ENCODE peak calls at places on chromosomes 16 and 17, in six cellular contexts. One of them, this sample, is unnamed.

GRCh38 chr17:1720856-1721386 is 3.6 kb upstream of the WDR81 start:
- DNase-seq in left ventricle myocardium inferior: no peak
- DNase-seq in NCI-H2171 treated with DMSO at 0.1 percent for 48 hours: peak; percentile 87
- DNase-seq in RWPE1: no peak
- DNase-seq in activated gamma-delta T cell treated with anti-CD3 and anti-CD28 coated beads, Interleukin-2, amount 50 U/mL, for 16 hours: peak; percentile 53
- DNase-seq in hippocampal formation: peak; percentile 16
- DNase-seq in this sample: peak; percentile 68

GRCh38 chr16:75491876-75492275 is 3.4 kb downstream of the CHST6 start:
- DNase-seq in RWPE1: peak; percentile 43
- DNase-seq in left ventricle myocardium inferior: no peak
- DNase-seq in activated gamma-delta T cell treated with anti-CD3 and anti-CD28 coated beads, Interleukin-2, amount 50 U/mL, for 16 hours: no peak
- DNase-seq in hippocampal formation: peak; percentile 81
- DNase-seq in NCI-H2171 treated with DMSO at 0.1 percent for 48 hours: peak; percentile 92
- DNase-seq in this sample: no peak

GRCh38 chr17:15348030-15348429 is 6.6 kb upstream of the TEKT3 start:
- DNase-seq in NCI-H2171 treated with DMSO at 0.1 percent for 48 hours: no peak
- DNase-seq in RWPE1: no peak
- DNase-seq in hippocampal formation: no peak
- DNase-seq in activated gamma-delta T cell treated with anti-CD3 and anti-CD28 coated beads, Interleukin-2, amount 50 U/mL, for 16 hours: no peak
- DNase-seq in left ventricle myocardium inferior: no peak
- DNase-seq in this sample: no peak

GRCh38 chr17:40582328-40582901 is 17.1 kb upstream of the CCR7 start:
- DNase-seq in activated gamma-delta T cell treated with anti-CD3 and anti-CD28 coated beads, Interleukin-2, amount 50 U/mL, for 16 hours: no peak
- DNase-seq in hippocampal formation: no peak
- DNase-seq in RWPE1: peak; percentile 73
- DNase-seq in NCI-H2171 treated with DMSO at 0.1 percent for 48 hours: peak; percentile 9
- DNase-seq in left ventricle myocardium inferior: peak; percentile 42
- DNase-seq in this sample: no peak

GRCh38 chr17:59607817-59608403 is 11.8 kb upstream of the CLTC start:
- DNase-seq in activated gamma-delta T cell treated with anti-CD3 and anti-CD28 coated beads, Interleukin-2, amount 50 U/mL, for 16 hours: no peak
- DNase-seq in hippocampal formation: no peak
- DNase-seq in RWPE1: no peak
- DNase-seq in left ventricle myocardium inferior: no peak
- DNase-seq in NCI-H2171 treated with DMSO at 0.1 percent for 48 hours: no peak
- DNase-seq in this sample: no peak

GRCh38 chr17:73713136-73713535 is 68.9 kb upstream of the SDK2 start:
- DNase-seq in activated gamma-delta T cell treated with anti-CD3 and anti-CD28 coated beads, Interleukin-2, amount 50 U/mL, for 16 hours: no peak
- DNase-seq in hippocampal formation: no peak
- DNase-seq in left ventricle myocardium inferior: no peak
- DNase-seq in NCI-H2171 treated with DMSO at 0.1 percent for 48 hours: no peak
- DNase-seq in RWPE1: peak; percentile 82
- DNase-seq in this sample: no peak

GRCh38 chr17:41553176-41553575 is 18.7 kb downstream of the KRT9 start:
- DNase-seq in hippocampal formation: no peak
- DNase-seq in left ventricle myocardium inferior: no peak
- DNase-seq in NCI-H2171 treated with DMSO at 0.1 percent for 48 hours: no peak
- DNase-seq in activated gamma-delta T cell treated with anti-CD3 and anti-CD28 coated beads, Interleukin-2, amount 50 U/mL, for 16 hours: no peak
- DNase-seq in RWPE1: no peak
- DNase-seq in this sample: no peak

GRCh38 chr16:35573407-35573806 is 2114.0 kb downstream of the TP53TG3F start:
- DNase-seq in activated gamma-delta T cell treated with anti-CD3 and anti-CD28 coated beads, Interleukin-2, amount 50 U/mL, for 16 hours: no peak
- DNase-seq in left ventricle myocardium inferior: no peak
- DNase-seq in hippocampal formation: no peak
- DNase-seq in RWPE1: no peak
- DNase-seq in NCI-H2171 treated with DMSO at 0.1 percent for 48 hours: no peak
- DNase-seq in this sample: no peak

GRCh38 chr16:30120340-30121105 is 2.5 kb downstream of the MAPK3 start:
- DNase-seq in NCI-H2171 treated with DMSO at 0.1 percent for 48 hours: no peak
- DNase-seq in hippocampal formation: no peak
- DNase-seq in activated gamma-delta T cell treated with anti-CD3 and anti-CD28 coated beads, Interleukin-2, amount 50 U/mL, for 16 hours: no peak
- DNase-seq in RWPE1: no peak
- DNase-seq in left ventricle myocardium inferior: no peak
- DNase-seq in this sample: no peak

GRCh38 chr16:57649443-57649751 is 18.7 kb upstream of the ADGRG3 start:
- DNase-seq in activated gamma-delta T cell treated with anti-CD3 and anti-CD28 coated beads, Interleukin-2, amount 50 U/mL, for 16 hours: no peak
- DNase-seq in NCI-H2171 treated with DMSO at 0.1 percent for 48 hours: no peak
- DNase-seq in hippocampal formation: no peak
- DNase-seq in left ventricle myocardium inferior: no peak
- DNase-seq in RWPE1: no peak
- DNase-seq in this sample: no peak

GRCh38 chr16:75653926-75654325 is 6.4 kb downstream of the TERF2IP start:
- DNase-seq in activated gamma-delta T cell treated with anti-CD3 and anti-CD28 coated beads, Interleukin-2, amount 50 U/mL, for 16 hours: no peak
- DNase-seq in NCI-H2171 treated with DMSO at 0.1 percent for 48 hours: peak; percentile 70
- DNase-seq in hippocampal formation: no peak
- DNase-seq in RWPE1: no peak
- DNase-seq in left ventricle myocardium inferior: no peak
- DNase-seq in this sample: no peak

GRCh38 chr16:15494231-15494630 is 59.8 kb downstream of the BMERB1 start:
- DNase-seq in NCI-H2171 treated with DMSO at 0.1 percent for 48 hours: peak; percentile 16
- DNase-seq in left ventricle myocardium inferior: no peak
- DNase-seq in RWPE1: no peak
- DNase-seq in activated gamma-delta T cell treated with anti-CD3 and anti-CD28 coated beads, Interleukin-2, amount 50 U/mL, for 16 hours: no peak
- DNase-seq in hippocampal formation: no peak
- DNase-seq in this sample: no peak

GRCh38 chr16:51407199-51407598 is 256.1 kb upstream of the SALL1 start:
- DNase-seq in hippocampal formation: no peak
- DNase-seq in activated gamma-delta T cell treated with anti-CD3 and anti-CD28 coated beads, Interleukin-2, amount 50 U/mL, for 16 hours: no peak
- DNase-seq in RWPE1: no peak
- DNase-seq in left ventricle myocardium inferior: no peak
- DNase-seq in NCI-H2171 treated with DMSO at 0.1 percent for 48 hours: no peak
- DNase-seq in this sample: no peak

GRCh38 chr17:78767806-78768205 is 14.3 kb downstream of the CYTH1 start:
- DNase-seq in left ventricle myocardium inferior: no peak
- DNase-seq in NCI-H2171 treated with DMSO at 0.1 percent for 48 hours: no peak
- DNase-seq in RWPE1: no peak
- DNase-seq in activated gamma-delta T cell treated with anti-CD3 and anti-CD28 coated beads, Interleukin-2, amount 50 U/mL, for 16 hours: no peak
- DNase-seq in hippocampal formation: no peak
- DNase-seq in this sample: no peak

GRCh38 chr16:52976539-52977167 is 76.0 kb downstream of the CHD9NB start:
- DNase-seq in NCI-H2171 treated with DMSO at 0.1 percent for 48 hours: peak; percentile 24
- DNase-seq in left ventricle myocardium inferior: no peak
- DNase-seq in hippocampal formation: no peak
- DNase-seq in RWPE1: peak; percentile 34
- DNase-seq in activated gamma-delta T cell treated with anti-CD3 and anti-CD28 coated beads, Interleukin-2, amount 50 U/mL, for 16 hours: no peak
- DNase-seq in this sample: no peak

GRCh38 chr16:27566417-27566816 is 16.5 kb downstream of the KATNIP start:
- DNase-seq in NCI-H2171 treated with DMSO at 0.1 percent for 48 hours: no peak
- DNase-seq in activated gamma-delta T cell treated with anti-CD3 and anti-CD28 coated beads, Interleukin-2, amount 50 U/mL, for 16 hours: no peak
- DNase-seq in hippocampal formation: no peak
- DNase-seq in left ventricle myocardium inferior: no peak
- DNase-seq in RWPE1: no peak
- DNase-seq in this sample: no peak

GRCh38 chr17:40326832-40327199 is 17.8 kb downstream of the RARA start:
- DNase-seq in activated gamma-delta T cell treated with anti-CD3 and anti-CD28 coated beads, Interleukin-2, amount 50 U/mL, for 16 hours: no peak
- DNase-seq in left ventricle myocardium inferior: peak; percentile 16
- DNase-seq in hippocampal formation: no peak
- DNase-seq in NCI-H2171 treated with DMSO at 0.1 percent for 48 hours: no peak
- DNase-seq in RWPE1: no peak
- DNase-seq in this sample: no peak

This sample was measured in cerebellum.